ENCODE peak calls at places on chromosomes 12 and 14, in ten cellular contexts. B, M, W, Y, V, N, C, G, I and J are unnamed samples.

GRCh38 chr14:63174760-63175191 is 29.5 kb upstream of the RHOJ start:
- DNase-seq in N (no peak), B (peak), M (no peak), I (no peak), Y (peak), G (no peak), C (peak), V (peak), W (no peak), J (no peak)

GRCh38 chr14:98014851-98015615 is 1217.9 kb downstream of the VRK1 start:
- DNase-seq in Y (no peak), V (no peak), G (no peak), C (no peak), M (no peak), N (no peak), I (no peak), B (no peak), W (no peak), J (no peak)

GRCh38 chr12:80032967-80033366 is 66.4 kb upstream of the OTOGL start:
- DNase-seq in C (no peak), G (no peak), M (no peak), B (no peak), I (no peak), V (no peak), W (no peak), N (no peak), Y (no peak), J (no peak)

GRCh38 chr12:74365178-74365964 is 172.3 kb upstream of the ATXN7L3B start:
- DNase-seq in B (no peak), I (no peak), V (peak), W (no peak), G (no peak), Y (peak), M (no peak), N (no peak), C (peak), J (no peak)

GRCh38 chr12:128687851-128688250 is 135.9 kb downstream of the SLC15A4 start:
- DNase-seq in Y (no peak), C (no peak), B (no peak), W (no peak), I (no peak), N (no peak), V (no peak), G (no peak), M (no peak), J (no peak)

GRCh38 chr14:64474041-64474440 is 8.7 kb downstream of the AKAP5 start:
- DNase-seq in M (no peak), N (no peak), Y (no peak), V (no peak), B (no peak), C (no peak), I (no peak), G (no peak), W (no peak), J (no peak)

GRCh38 chr12:117662620-117663395 is 301.4 kb upstream of the NOS1 start:
- DNase-seq in G (no peak), I (no peak), M (no peak), N (no peak), V (peak), C (no peak), W (no peak), Y (no peak), B (peak), J (no peak)

GRCh38 chr12:43011383-43011926 is 421.9 kb upstream of the PRICKLE1 start:
- DNase-seq in Y (no peak), C (no peak), B (no peak), G (no peak), V (no peak), M (no peak), W (no peak), N (no peak), I (no peak), J (no peak)

GRCh38 chr12:77047341-77048202 is 17.8 kb downstream of the E2F7 start:
- DNase-seq in G (no peak), M (no peak), W (no peak), Y (no peak), C (no peak), N (no peak), V (no peak), I (no peak), B (no peak), J (no peak)

GRCh38 chr12:10215451-10215850 is 2.8 kb downstream of the GABARAPL1 start:
- DNase-seq in B (no peak), M (no peak), G (no peak), Y (no peak), W (no peak), C (peak), N (no peak), I (no peak), V (no peak), J (no peak)

GRCh38 chr12:25423355-25423754 is 129.7 kb downstream of the LMNTD1 start:
- DNase-seq in G (no peak), W (peak), C (no peak), M (no peak), N (no peak), Y (no peak), I (peak), V (no peak), B (no peak), J (no peak)

GRCh38 chr14:105394714-105395537 is 3.4 kb upstream of the TEX22 start:
- DNase-seq in B (no peak), V (no peak), W (no peak), Y (no peak), C (no peak), G (peak), I (no peak), M (no peak), N (no peak), J (no peak)

GRCh38 chr14:36857136-36857535 is 195.5 kb downstream of the PAX9 start:
- DNase-seq in V (no peak), W (no peak), Y (no peak), C (no peak), N (no peak), M (no peak), G (no peak), B (no peak), I (no peak), J (no peak)

GRCh38 chr12:591167-591570 is 72.1 kb downstream of the NINJ2 start:
- DNase-seq in Y (no peak), M (no peak), V (no peak), G (no peak), N (no peak), I (no peak), W (no peak), C (peak), B (no peak), J (no peak)

GRCh38 chr14:103144085-103144484 is 20.8 kb downstream of the TNFAIP2 start:
- DNase-seq in B (no peak), I (no peak), M (no peak), V (no peak), G (no peak), W (no peak), Y (no peak), N (no peak), C (no peak), J (no peak)

GRCh38 chr14:33052899-33053400 is 114.3 kb downstream of the NPAS3 start:
- DNase-seq in C (no peak), Y (no peak), N (no peak), V (no peak), M (no peak), B (no peak), I (no peak), W (no peak), G (no peak), J (no peak)

GRCh38 chr14:67221248-67221981 is 19.8 kb upstream of the PALS1 start:
- DNase-seq in V (no peak), G (no peak), I (peak), B (peak), N (no peak), Y (no peak), C (no peak), M (no peak), W (no peak), J (no peak)

GRCh38 chr12:91043408-91043807 is 14.4 kb downstream of the KERA start:
- DNase-seq in V (no peak), C (no peak), N (no peak), Y (no peak), I (no peak), G (no peak), W (no peak), B (no peak), M (no peak), J (no peak)

GRCh38 chr12:94282675-94283074 is 134.3 kb downstream of the PLXNC1 start:
- DNase-seq in M (no peak), G (peak), V (peak), Y (no peak), C (no peak), N (no peak), W (peak), I (peak), B (no peak), J (no peak)

GRCh38 chr12:88553941-88554658 is 26.2 kb downstream of the KITLG start:
- DNase-seq in I (no peak), Y (peak), B (peak), W (no peak), V (peak), C (no peak), N (no peak), G (no peak), M (no peak), J (no peak)

GRCh38 chr14:101705733-101706508 is 55.6 kb upstream of the PPP2R5C start:
- DNase-seq in V (no peak), C (no peak), M (peak), G (peak), W (peak), N (no peak), Y (no peak), B (no peak), I (peak), J (no peak)

GRCh38 chr14:99752486-99753121 is 40.6 kb upstream of the EML1 start:
- DNase-seq in I (no peak), V (peak), B (no peak), M (no peak), W (no peak), N (no peak), C (no peak), G (no peak), Y (no peak), J (no peak)

GRCh38 chr12:108773798-108774788 is 42.8 kb upstream of the CORO1C start:
- DNase-seq in Y (peak), B (no peak), V (peak), G (peak), I (peak), C (no peak), N (no peak), M (peak), W (peak), J (no peak)

GRCh38 chr14:51996148-51996746 is 6.9 kb downstream of the RTRAF start:
- DNase-seq in W (no peak), M (no peak), V (peak), B (no peak), N (no peak), C (peak), I (no peak), Y (no peak), G (no peak), J (no peak)

GRCh38 chr14:30757082-30757481 is 117.3 kb upstream of the COCH start:
- DNase-seq in Y (no peak), I (no peak), W (no peak), G (no peak), N (no peak), B (no peak), C (no peak), V (no peak), M (no peak), J (no peak)

GRCh38 chr14:76948213-76948947 is 80.1 kb downstream of the IRF2BPL start:
- DNase-seq in C (no peak), N (no peak), I (peak), B (no peak), M (no peak), V (peak), G (no peak), W (peak), Y (peak), J (no peak)

GRCh38 chr12:85805654-85806053 is 30.6 kb downstream of the RASSF9 start:
- DNase-seq in I (no peak), W (no peak), Y (no peak), G (no peak), C (no peak), N (no peak), B (no peak), M (no peak), V (no peak), J (no peak)

GRCh38 chr12:52321433-52321832 is 235 bp upstream of the KRT83 start:
- DNase-seq in N (no peak), W (no peak), I (no peak), V (no peak), G (peak), M (no peak), B (no peak), Y (no peak), C (no peak), J (no peak)

GRCh38 chr14:72521968-72522741 is 371.7 kb downstream of the DPF3 start:
- DNase-seq in Y (no peak), B (no peak), N (no peak), G (no peak), C (no peak), M (no peak), V (no peak), W (no peak), I (no peak), J (no peak)

GRCh38 chr14:53450871-53451270 is 297.7 kb upstream of the DDHD1 start:
- DNase-seq in C (no peak), Y (peak), W (peak), G (no peak), V (peak), N (no peak), B (no peak), I (peak), M (no peak), J (no peak)

GRCh38 chr14:74921053-74921620 is 1.9 kb downstream of the RPS6KL1 start:
- DNase-seq in I (no peak), W (no peak), V (no peak), C (no peak), N (no peak), G (no peak), Y (no peak), B (no peak), M (no peak), J (no peak)

GRCh38 chr12:26239508-26240328 is 44.3 kb downstream of the SSPN start:
- DNase-seq in V (no peak), B (peak), Y (peak), N (no peak), W (no peak), I (no peak), G (no peak), C (no peak), M (no peak), J (no peak)

GRCh38 chr12:57944313-57945023 is 3.1 kb downstream of the ATP23 start:
- DNase-seq in G (no peak), I (no peak), C (no peak), M (no peak), N (no peak), V (no peak), B (no peak), W (no peak), Y (no peak), J (no peak)

GRCh38 chr12:71664411-71665108 is 459 bp downstream of the THAP2 start:
- DNase-seq in Y (no peak), I (no peak), W (no peak), B (no peak), C (no peak), M (no peak), G (no peak), N (no peak), V (no peak), J (no peak)

GRCh38 chr14:78136695-78137094 is 33.5 kb upstream of the NRXN3 start:
- DNase-seq in M (no peak), G (no peak), Y (no peak), C (no peak), N (no peak), I (no peak), W (no peak), B (no peak), V (no peak), J (no peak)

GRCh38 chr14:99731536-99732435 is 47.7 kb downstream of the CYP46A1 start:
- DNase-seq in B (no peak), C (no peak), Y (no peak), M (no peak), G (peak), I (peak), N (no peak), V (no peak), W (no peak), J (no peak)

GRCh38 chr14:79510659-79511058 is 700.6 kb downstream of the DIO2 start:
- DNase-seq in N (no peak), B (no peak), C (no peak), W (no peak), Y (no peak), I (no peak), G (no peak), M (no peak), V (no peak), J (no peak)

GRCh38 chr12:32859389-32859788 is 37.2 kb downstream of the PKP2 start:
- DNase-seq in G (no peak), Y (no peak), I (no peak), C (no peak), V (no peak), W (no peak), B (no peak), N (no peak), M (no peak), J (no peak)

GRCh38 chr14:61524211-61524806 is 171.0 kb upstream of the HIF1A start:
- DNase-seq in Y (peak), I (no peak), N (no peak), W (no peak), V (peak), B (peak), M (no peak), G (no peak), C (peak), J (no peak)

GRCh38 chr14:61523751-61524150 is 171.6 kb upstream of the HIF1A start:
- DNase-seq in V (no peak), B (no peak), C (no peak), G (no peak), W (no peak), I (no peak), N (no peak), Y (no peak), M (no peak), J (no peak)

GRCh38 chr14:61526405-61527312 is 168.7 kb upstream of the HIF1A start:
- DNase-seq in V (peak), I (no peak), G (peak), N (no peak), B (no peak), Y (peak), M (no peak), C (no peak), W (peak), J (no peak)

GRCh38 chr14:61524936-61525292 is 170.4 kb upstream of the HIF1A start:
- DNase-seq in B (no peak), N (no peak), C (no peak), M (no peak), G (no peak), V (no peak), I (no peak), Y (no peak), W (no peak), J (no peak)

DNA sequence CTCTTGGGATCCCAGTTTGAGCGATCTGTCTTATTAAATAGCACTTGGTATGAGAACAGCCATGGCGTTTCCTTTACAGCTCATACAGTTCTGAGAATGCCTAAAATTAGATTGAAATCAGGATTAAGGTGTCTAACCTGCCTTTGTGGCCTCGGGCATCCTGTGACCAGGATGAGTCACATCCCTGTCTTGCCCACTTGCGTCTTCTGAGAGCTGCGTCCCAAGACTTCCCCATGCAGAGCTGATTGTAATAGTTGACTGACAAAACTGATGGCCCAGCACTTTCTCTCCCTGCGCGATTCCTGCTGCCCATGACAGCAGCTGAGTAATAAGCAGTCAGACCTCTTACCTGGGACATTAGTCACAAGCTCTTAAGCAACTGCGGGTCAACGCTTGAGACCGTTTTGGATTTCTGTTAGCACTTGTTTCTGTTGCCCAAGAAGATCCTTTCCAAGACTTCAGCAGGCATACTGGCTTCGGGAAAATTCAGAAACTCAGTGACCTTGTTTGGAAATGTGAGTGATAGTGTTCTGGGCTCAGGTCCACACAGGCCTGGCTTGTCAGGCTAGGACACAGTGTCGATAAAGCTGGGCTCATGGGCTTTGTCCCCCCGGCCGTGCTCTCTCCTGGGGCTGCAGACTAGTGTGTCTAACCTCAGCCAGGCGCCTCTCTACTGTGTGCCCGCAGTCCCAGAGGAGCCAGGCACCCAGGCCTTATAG is 169.9 kb upstream of the HIF1A start:
- DNase-seq in M (no peak), I (peak), Y (no peak), V (peak), W (peak), C (peak), B (peak), G (peak), N (no peak), J (no peak)
- TF ChIP-seq POLR2AphosphoS5 in M (peak), I (no peak), Y (no peak), V (peak), W (peak), C (no peak), B (peak), G (peak), N (no peak), J (no peak)

GRCh38 chr12:45989857-45990467 is 412 bp downstream of the SCAF11 start:
- DNase-seq in B (peak), C (peak), I (peak), N (peak), M (peak), G (peak), V (peak), W (peak), Y (peak), J (peak)
- TF ChIP-seq POLR2A in B (no peak), C (no peak), I (no peak), N (peak), M (no peak), G (no peak), V (peak), W (no peak), Y (peak), J (peak)

DNA sequence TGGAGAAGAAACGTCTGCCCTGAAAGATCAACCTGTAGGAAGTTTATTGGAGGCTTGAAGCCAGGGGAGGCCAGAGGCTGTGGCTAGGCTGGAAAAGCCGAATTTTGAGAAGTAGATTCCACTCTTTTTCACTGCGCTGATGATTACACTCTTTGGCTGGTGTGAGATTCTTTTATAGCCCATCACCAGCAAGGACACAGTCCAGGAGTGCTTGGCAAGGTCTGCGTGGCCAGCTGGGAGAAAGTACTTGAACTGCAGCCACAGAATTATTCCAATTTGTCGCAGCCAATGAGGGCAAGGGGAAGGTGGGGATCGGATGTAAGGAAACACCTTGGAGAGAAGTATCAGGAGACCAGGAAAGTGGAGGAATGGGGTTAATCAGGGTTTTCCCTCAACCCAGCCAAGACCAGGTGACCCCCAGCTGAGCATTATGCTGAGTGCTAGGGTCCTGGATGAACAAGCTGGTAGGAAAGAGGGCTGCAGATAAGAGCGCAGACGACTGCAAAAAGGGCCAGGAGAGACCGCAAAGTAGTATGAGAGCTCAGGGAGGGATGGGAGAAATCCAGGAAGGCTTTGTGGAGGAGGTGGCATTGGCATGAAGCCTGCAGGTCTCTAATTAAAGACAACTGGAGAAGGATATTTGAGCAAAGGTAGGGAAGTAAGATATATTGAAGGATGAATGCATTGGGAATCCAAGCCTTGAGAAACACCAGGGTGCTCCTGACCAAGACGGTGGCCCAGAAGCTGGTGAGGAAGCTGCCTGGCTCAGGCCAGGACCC is 44.7 kb downstream of the SYNE3 start:
- DNase-seq in Y (no peak), W (no peak), B (no peak), G (no peak), C (no peak), M (no peak), N (no peak), V (no peak), I (no peak), J (no peak)
- TF ChIP-seq POLR2AphosphoS5 in Y (no peak), W (no peak), B (no peak), G (no peak), C (no peak), M (no peak), N (no peak), V (no peak), I (peak), J (no peak)

GRCh38 chr14:50533806-50534205 is 1.4 kb upstream of the MAP4K5 start:
- DNase-seq in V (no peak), M (no peak), G (no peak), I (no peak), Y (no peak), B (no peak), N (no peak), C (no peak), W (no peak), J (no peak)

GRCh38 chr14:50533314-50533705 is 941 bp upstream of the MAP4K5 start:
- DNase-seq in W (no peak), B (no peak), G (no peak), N (no peak), C (no peak), V (no peak), Y (no peak), M (no peak), I (no peak), J (no peak)

GRCh38 chr14:50531595-50532501 is 521 bp downstream of the MAP4K5 start:
- DNase-seq in I (peak), B (no peak), W (peak), Y (no peak), V (peak), M (no peak), N (no peak), C (peak), G (peak), J (no peak)

GRCh38 chr14:50530794-50531193 is 1.6 kb downstream of the MAP4K5 start:
- DNase-seq in C (no peak), N (no peak), G (no peak), B (no peak), W (no peak), M (no peak), Y (no peak), I (no peak), V (no peak), J (no peak)

GRCh38 chr14:50532502-50533313 is at the start of gene MAP4K5:
- DNase-seq in B (peak), V (peak), Y (peak), M (peak), W (peak), G (peak), N (peak), I (peak), C (peak), J (peak)
- TF ChIP-seq POLR2A in B (peak), V (peak), Y (peak), M (peak), W (no peak), G (no peak), N (peak), I (peak), C (no peak), J (no peak)